ENCODE peak calls at places on chromosomes 16 and 17, in five cellular contexts. B, Y, T, V and G are unnamed samples. For H3K9me3, the result is how much of the 10 kb centered on the place peaks cover.

GRCh38 chr17:81342700-81343070 is 47.6 kb upstream of the SLC38A10 start:
- DNase-seq in B (no peak), Y (no peak), T (peak), V (no peak), G (no peak)

GRCh38 chr17:9402590-9403199 is 172.9 kb downstream of the STX8 start:
- DNase-seq in B (no peak), Y (no peak), T (no peak), V (peak), G (peak)

GRCh38 chr17:50114849-50115357 is 15.1 kb downstream of the SAMD14 start:
- DNase-seq in B (no peak), Y (peak), T (no peak), V (no peak), G (peak)

GRCh38 chr16:785563-786535 is 2.3 kb downstream of the RPUSD1 start:
- DNase-seq in B (no peak), Y (peak), T (peak), V (peak), G (peak)

GRCh38 chr16:57462978-57463362 is 491 bp downstream of the POLR2C start:
- DNase-seq in B (no peak), Y (no peak), T (no peak), V (no peak), G (no peak)

GRCh38 chr17:80755650-80756405 is 211.2 kb downstream of the RPTOR start:
- DNase-seq in B (no peak), Y (no peak), T (no peak), V (no peak), G (no peak)

GRCh38 chr17:12178644-12179330 is 158.1 kb downstream of the MAP2K4 start:
- DNase-seq in B (no peak), Y (no peak), T (no peak), V (no peak), G (no peak)

GRCh38 chr17:37766951-37767350 is 22.1 kb upstream of the HNF1B start:
- DNase-seq in B (no peak), Y (no peak), T (no peak), V (no peak), G (no peak)

GRCh38 chr16:86243571-86244154 is 266.7 kb upstream of the FOXF1 start:
- DNase-seq in B (no peak), Y (no peak), T (no peak), V (no peak), G (no peak)

GRCh38 chr17:497587-498034 is 145.0 kb upstream of the RPH3AL start:
- DNase-seq in B (no peak), Y (no peak), T (no peak), V (no peak), G (no peak)

GRCh38 chr17:48547839-48548686 is 3.2 kb upstream of the HOXB2 start:
- DNase-seq in B (no peak), Y (no peak), T (no peak), V (no peak), G (no peak)

GRCh38 chr17:19327039-19327776 is 35.3 kb downstream of the B9D1 start:
- DNase-seq in B (peak), Y (no peak), T (no peak), V (no peak), G (no peak)

GRCh38 chr17:77332981-77333685 is 192.4 kb downstream of the SEC14L1 start:
- DNase-seq in B (no peak), Y (peak), T (no peak), V (peak), G (peak)

GRCh38 chr16:81598083-81598482 is 153.5 kb downstream of the CMIP start:
- DNase-seq in B (no peak), Y (no peak), T (no peak), V (no peak), G (no peak)

GRCh38 chr17:15451681-15452080 is 15.7 kb downstream of the CDRT4 start:
- DNase-seq in B (no peak), Y (no peak), T (no peak), V (no peak), G (no peak)

GRCh38 chr16:4979736-4980660 is 21.9 kb downstream of the SEC14L5 start:
- DNase-seq in B (no peak), Y (no peak), T (no peak), V (no peak), G (no peak)

DNA sequence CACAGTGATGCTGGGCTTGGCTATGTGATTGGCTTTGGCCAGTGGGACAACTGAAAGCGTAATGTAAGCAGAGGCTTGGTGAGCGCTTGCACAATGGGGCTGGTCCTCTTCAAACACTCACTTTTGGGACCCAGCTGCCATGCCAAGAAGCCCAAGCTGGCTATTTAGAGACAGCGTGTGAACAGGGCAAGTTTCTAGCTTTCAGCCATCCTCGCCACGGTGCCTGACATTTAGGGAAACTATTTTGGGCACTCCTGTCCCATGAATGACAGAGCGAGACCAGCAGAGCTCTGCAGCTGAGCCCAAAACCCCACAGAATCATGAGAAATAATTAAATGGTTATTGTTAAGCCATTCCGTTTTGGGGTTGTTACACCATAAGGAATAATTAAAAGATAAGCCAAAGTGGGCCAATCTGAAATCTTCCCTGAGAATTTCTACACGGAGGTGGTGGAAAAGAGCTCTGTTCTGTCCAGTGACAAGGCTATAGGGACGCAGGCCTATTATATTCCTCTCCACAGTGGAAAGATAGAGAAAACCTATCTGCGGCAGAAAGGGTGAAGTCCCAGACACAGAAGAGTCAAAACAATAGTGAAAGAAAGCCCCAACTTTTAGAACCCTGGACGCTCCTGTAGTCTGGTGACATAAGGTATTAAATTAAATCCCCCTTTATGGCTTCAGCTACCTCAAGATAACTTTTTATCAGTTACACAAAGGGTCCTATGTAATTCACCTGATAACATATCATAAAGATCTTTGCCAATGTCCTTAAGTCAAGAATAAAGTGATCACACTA is 10.8 kb upstream of the RPRML start:
- DNase-seq in B (no peak), Y (no peak), T (no peak), V (no peak), G (no peak)
- H3K4me3 ChIP-seq in B (no peak), Y (no peak), T (no peak), V (no peak), G (no peak)

GRCh38 chr16:35687781-35688180 is 2228.4 kb downstream of the TP53TG3F start:
- DNase-seq in B (no peak), Y (no peak), T (no peak), V (no peak), G (no peak)
- H3K9me3 ChIP-seq in B (half or more), Y (half or more), T (half or more), V (half or more), G (under half)

DNA sequence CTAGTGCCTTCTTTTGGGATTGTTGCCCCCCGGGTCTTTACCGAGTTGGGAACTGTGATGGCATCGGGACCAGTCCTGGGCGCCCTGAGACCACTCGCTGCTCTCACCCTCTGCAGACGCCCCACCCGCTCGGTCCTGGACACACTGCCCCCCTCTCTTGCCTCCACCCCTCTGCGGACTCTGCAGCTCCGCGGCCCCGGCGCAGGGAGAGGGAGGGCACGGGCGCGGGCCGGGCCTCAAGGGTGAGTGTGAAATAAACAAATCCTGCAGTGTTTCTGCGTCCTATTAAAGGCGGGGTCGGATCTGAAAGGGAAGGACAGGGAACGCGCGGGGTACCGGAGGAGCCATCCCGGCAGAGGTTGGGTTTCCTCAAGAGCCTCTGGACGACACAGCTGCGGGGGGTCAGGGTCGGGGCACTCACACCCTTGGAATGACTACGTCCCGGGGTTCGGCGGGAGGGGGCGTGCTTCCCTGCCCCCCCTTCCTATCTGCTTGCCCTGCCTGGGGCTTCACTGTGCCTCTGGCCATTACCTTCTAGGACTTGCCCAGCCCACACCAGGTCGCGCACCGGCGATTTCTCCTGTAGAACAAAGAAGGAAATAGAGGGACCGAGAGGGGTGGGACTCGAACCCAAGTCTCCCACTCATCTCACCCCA is 514 bp upstream of the HSF4 start:
- DNase-seq in B (no peak), Y (no peak), T (no peak), V (no peak), G (peak)
- H3K4me3 ChIP-seq in B (peak), Y (peak), T (no peak), V (peak), G (peak)

GRCh38 chr16:64308721-64309120 is 813.1 kb downstream of the CDH11 start:
- DNase-seq in B (no peak), Y (no peak), T (no peak), V (no peak), G (no peak)
- H3K9me3 ChIP-seq in B (under half), Y (under half), T (under half), V (under half), G (under half)

GRCh38 chr17:40350410-40351184 is 13.9 kb downstream of the GJD3 start:
- DNase-seq in B (no peak), Y (no peak), T (no peak), V (no peak), G (peak)
- H3K4me3 ChIP-seq in B (no peak), Y (no peak), T (no peak), V (no peak), G (no peak)

GRCh38 chr17:22268912-22269220 is 576.5 kb downstream of the KCNJ18 start:
- DNase-seq in B (no peak), Y (peak), T (no peak), V (no peak), G (no peak)
- H3K9me3 ChIP-seq in B (half or more), Y (under half), T (half or more), V (under half), G (under half)